ENCODE peak calls at places on chromosomes 2 and 18, in five cellular contexts. C, H, T, V and D are unnamed samples.

GRCh38 chr2:162301151-162301804 is 17.2 kb downstream of the IFIH1 start:
- DNase-seq in V (peak), H (peak), C (peak), T (peak), D (no peak)

GRCh38 chr2:20157606-20157970 is 67.3 kb downstream of the SDC1 start:
- DNase-seq in C (no peak), V (no peak), H (no peak), T (no peak), D (no peak)

GRCh38 chr18:76494541-76495403 is at the start of gene ZNF516:
- DNase-seq in T (no peak), V (no peak), H (no peak), C (no peak), D (no peak)

GRCh38 chr2:156199588-156199987 is 132.9 kb downstream of the NR4A2 start:
- DNase-seq in T (no peak), V (no peak), C (no peak), H (no peak), D (no peak)

GRCh38 chr2:191462370-191462769 is 215.6 kb upstream of the NABP1 start:
- DNase-seq in V (no peak), H (no peak), C (no peak), T (no peak), D (no peak)

GRCh38 chr2:133641942-133642341 is 73.7 kb upstream of the NCKAP5 start:
- DNase-seq in H (no peak), T (no peak), V (no peak), C (no peak), D (no peak)

GRCh38 chr2:148660999-148661398 is 16.4 kb downstream of the EPC2 start:
- DNase-seq in C (no peak), H (no peak), V (no peak), T (no peak), D (no peak)

GRCh38 chr2:167127135-167127534 is 238.9 kb downstream of the XIRP2 start:
- DNase-seq in C (no peak), T (peak), V (peak), H (no peak), D (no peak)

GRCh38 chr2:143686585-143687164 is 557.5 kb downstream of the ARHGAP15 start:
- DNase-seq in C (no peak), V (no peak), H (peak), T (peak), D (no peak)

GRCh38 chr2:152405206-152406118 is 70.5 kb downstream of the FMNL2 start:
- DNase-seq in C (no peak), T (no peak), V (no peak), H (no peak), D (no peak)

GRCh38 chr2:240996161-240996833 is 2.1 kb upstream of the SNED1 start:
- DNase-seq in C (no peak), H (no peak), V (no peak), T (no peak), D (peak)

GRCh38 chr2:33477473-33478468 is 1.3 kb downstream of the RASGRP3 start:
- DNase-seq in H (no peak), T (peak), V (peak), C (no peak), D (no peak)

GRCh38 chr2:228841877-228842276 is 429.2 kb downstream of the PID1 start:
- DNase-seq in T (no peak), C (peak), V (no peak), H (no peak), D (no peak)

GRCh38 chr2:61993422-61994024 is 88.0 kb downstream of the COMMD1 start:
- DNase-seq in V (peak), H (peak), C (peak), T (peak), D (no peak)

GRCh38 chr18:62857278-62857976 is 142.1 kb downstream of the PHLPP1 start:
- DNase-seq in C (no peak), T (no peak), V (no peak), H (no peak), D (no peak)

GRCh38 chr2:8169443-8169842 is 512.4 kb upstream of the ID2 start:
- DNase-seq in C (no peak), V (no peak), T (no peak), H (no peak), D (no peak)

GRCh38 chr2:203689424-203690109 is 16.9 kb upstream of the CD28 start:
- DNase-seq in H (no peak), V (no peak), T (no peak), C (no peak), D (no peak)

GRCh38 chr18:36887055-36887570 is 58.2 kb downstream of the KIAA1328 start:
- DNase-seq in H (no peak), T (no peak), C (no peak), V (no peak), D (no peak)

GRCh38 chr2:15861898-15862297 is 78.5 kb upstream of the MYCN start:
- DNase-seq in H (no peak), C (no peak), V (no peak), T (no peak), D (no peak)